ENCODE peak calls at places on chromosomes 12 and 14, in eight cellular contexts. U is left lung, Z is RWPE1, L is lung, D is endothelial cell, A is cardiac fibroblast, R is GM06990, M is tibial nerve. Y is an unnamed sample.
A peak's percentile ranks its signal among the peaks of the same experiment; 100 is the strongest.

GRCh38 chr12:131871677-131872076 is 22.7 kb upstream of the ULK1 start:
- DNase-seq in A (no peak), Z (no peak), U (no peak), M (no peak), L (no peak), R (no peak), D (no peak), Y (no peak)

GRCh38 chr12:123942277-123942653 is 30.4 kb downstream of the CCDC92 start:
- DNase-seq in Z (no peak), D (no peak), U (no peak), M (no peak), A (peak; percentile 93), L (no peak), R (no peak), Y (no peak)

GRCh38 chr12:27552886-27553560 is 29.0 kb downstream of the PPFIBP1 start:
- DNase-seq in M (no peak), A (peak; percentile 52), Z (no peak), D (no peak), R (no peak), L (no peak), U (no peak), Y (no peak)

GRCh38 chr12:107399061-107399460 is 286.5 kb upstream of the PWP1 start:
- DNase-seq in U (no peak), A (peak; percentile 17), L (no peak), D (no peak), M (no peak), R (no peak), Z (no peak), Y (no peak)

GRCh38 chr12:65597527-65597926 is 226.8 kb upstream of the HMGA2 start:
- DNase-seq in D (no peak), M (no peak), R (no peak), U (no peak), L (no peak), A (peak; percentile 20), Z (no peak), Y (no peak)

GRCh38 chr12:124295431-124296058 is 652 bp downstream of the RFLNA start:
- DNase-seq in A (no peak), L (no peak), D (no peak), Z (no peak), R (no peak), M (no peak), U (peak; percentile 67), Y (no peak)

GRCh38 chr14:73833530-73834257 is 17.9 kb upstream of the PTGR2 start:
- DNase-seq in U (no peak), M (no peak), L (no peak), D (no peak), R (no peak), Z (no peak), A (no peak), Y (no peak)

GRCh38 chr14:96852823-96853422 is 55.7 kb downstream of the VRK1 start:
- DNase-seq in R (no peak), L (no peak), D (peak; percentile 8), U (no peak), Z (peak; percentile 22), M (no peak), A (peak; percentile 76), Y (no peak)

GRCh38 chr12:124928095-124928911 is 13.9 kb upstream of the UBC start:
- DNase-seq in Z (peak; percentile 92), D (peak; percentile 65), A (peak; percentile 97), M (peak; percentile 55), L (peak; percentile 88), R (peak; percentile 80), U (peak; percentile 95), Y (no peak)

GRCh38 chr12:1474059-1474537 is 120.3 kb downstream of the FBXL14 start:
- DNase-seq in Z (peak; percentile 75), D (no peak), U (no peak), L (no peak), A (peak; percentile 99), R (no peak), M (no peak), Y (peak; percentile 29)

GRCh38 chr14:23057757-23058653 is 685 bp upstream of the CDH24 start:
- DNase-seq in A (peak; percentile 87), M (peak; percentile 68), L (peak; percentile 88), Z (peak; percentile 84), D (peak; percentile 93), U (peak; percentile 95), R (peak; percentile 78), Y (peak; percentile 93)

GRCh38 chr12:122004633-122005071 is 17.0 kb upstream of the BCL7A start:
- DNase-seq in A (no peak), D (no peak), M (no peak), Z (no peak), L (no peak), R (no peak), U (no peak), Y (no peak)

GRCh38 chr14:97771340-97772045 is 974.3 kb downstream of the VRK1 start:
- DNase-seq in A (no peak), D (no peak), L (no peak), R (no peak), Z (peak; percentile 48), U (no peak), M (no peak), Y (no peak)

GRCh38 chr12:124914392-124915248 is at the start of gene UBC:
- DNase-seq in D (peak; percentile 87), U (peak; percentile 93), L (peak; percentile 92), R (peak; percentile 99), Z (peak; percentile 75), A (peak; percentile 96), M (peak; percentile 87), Y (peak; percentile 91)

GRCh38 chr12:93242154-93242958 is 135.4 kb upstream of the NUDT4 start:
- DNase-seq in R (no peak), U (no peak), A (no peak), L (no peak), Z (no peak), M (no peak), D (no peak), Y (no peak)

GRCh38 chr12:11178250-11178649 is 7.3 kb downstream of the SMIM10L1 start:
- DNase-seq in M (no peak), A (no peak), Z (no peak), L (no peak), D (no peak), R (no peak), U (no peak), Y (no peak)

GRCh38 chr14:55340482-55340881 is 69.3 kb downstream of the FBXO34 start:
- DNase-seq in D (no peak), R (no peak), A (no peak), M (no peak), L (no peak), U (no peak), Z (no peak), Y (no peak)

GRCh38 chr14:76091036-76091435 is 60.7 kb upstream of the GPATCH2L start:
- DNase-seq in U (no peak), M (peak; percentile 21), Z (no peak), A (peak; percentile 21), D (peak; percentile 22), L (no peak), R (no peak), Y (no peak)

GRCh38 chr12:24069532-24070395 is 120.3 kb upstream of the SOX5 start:
- DNase-seq in M (no peak), D (no peak), Z (no peak), L (no peak), U (no peak), A (peak; percentile 10), R (no peak), Y (no peak)

GRCh38 chr12:110426300-110426910 is 22.9 kb upstream of the ANAPC7 start:
- DNase-seq in U (no peak), Z (no peak), L (no peak), M (no peak), R (no peak), D (no peak), A (no peak), Y (no peak)

DNA sequence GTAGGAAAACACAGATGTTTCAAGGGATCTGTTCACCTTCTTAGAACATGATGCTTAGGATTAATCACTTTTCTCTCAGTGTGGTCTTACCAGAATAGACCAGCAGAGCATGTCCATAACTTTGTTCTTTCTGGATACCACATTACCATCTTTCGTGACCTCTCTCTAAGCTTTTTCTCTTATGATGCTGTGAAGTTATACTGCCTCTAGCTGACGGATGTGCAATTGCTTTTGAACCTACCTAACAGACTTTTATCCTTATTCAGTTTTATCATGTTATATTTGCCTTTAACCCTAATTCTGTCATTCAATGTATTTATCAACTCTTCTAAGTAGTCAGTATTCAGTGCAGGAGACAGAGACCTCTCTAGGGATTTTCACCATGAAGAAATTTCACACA is 246.7 kb downstream of the DACT1 start:
- DNase-seq in R (no peak), D (no peak), M (no peak), L (no peak), Z (no peak), U (no peak), A (no peak), Y (no peak)
- TF ChIP-seq CTCF in R (peak; percentile 35), D (peak; percentile 34), M (no peak), L (no peak), Z (peak; percentile 31), U (no peak), A (peak; percentile 13), Y (peak; percentile 56)

DNA sequence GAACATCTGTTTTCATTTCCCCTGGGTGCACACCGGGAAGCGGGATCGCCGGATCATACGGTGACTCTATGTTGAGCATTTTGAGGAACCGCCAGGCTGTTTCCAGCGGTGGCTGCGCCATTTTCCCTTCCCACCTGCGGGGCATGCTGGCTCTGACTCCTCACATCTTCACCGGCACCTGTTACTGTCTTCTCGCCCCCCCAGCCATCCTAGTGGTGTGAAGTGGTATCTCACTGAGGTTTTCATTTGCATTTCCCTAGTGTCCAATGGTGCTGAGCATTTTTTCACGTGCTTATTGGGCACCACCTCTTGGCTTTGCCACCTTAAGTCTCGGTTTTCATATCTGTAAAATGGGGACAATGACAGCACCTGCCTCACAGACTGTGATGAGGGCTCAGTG is 44.1 kb upstream of the EML1 start:
- DNase-seq in Z (no peak), U (no peak), D (no peak), L (no peak), A (no peak), M (no peak), R (no peak), Y (no peak)
- TF ChIP-seq CTCF in Z (no peak), U (no peak), D (peak; percentile 32), L (no peak), A (peak; percentile 14), M (no peak), R (no peak), Y (peak; percentile 63)

DNA sequence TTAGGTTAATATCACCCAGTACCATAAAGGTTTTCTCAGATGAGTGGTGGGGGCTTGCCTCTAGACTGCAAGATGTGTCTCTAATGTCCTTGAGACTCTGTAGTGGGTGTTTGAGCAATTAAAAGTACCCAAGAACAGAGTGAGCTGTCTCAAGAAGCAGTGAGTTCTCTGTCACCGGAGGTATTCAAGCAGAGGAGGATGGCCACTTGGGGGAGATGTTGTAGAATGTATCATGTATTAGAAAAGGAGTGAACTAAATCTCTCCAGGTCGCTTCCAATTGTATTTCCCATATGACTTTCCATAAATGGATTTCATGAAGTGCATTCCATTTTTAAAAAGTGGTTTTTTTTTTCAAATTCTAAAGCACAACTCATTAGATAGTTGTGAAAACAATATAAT is 35.0 kb downstream of the SLC17A8 start:
- DNase-seq in L (no peak), U (no peak), D (no peak), Z (no peak), A (peak; percentile 12), R (no peak), M (no peak), Y (no peak)
- TF ChIP-seq CTCF in L (no peak), U (no peak), D (no peak), Z (no peak), A (peak; percentile 1), R (no peak), M (no peak), Y (no peak)

DNA sequence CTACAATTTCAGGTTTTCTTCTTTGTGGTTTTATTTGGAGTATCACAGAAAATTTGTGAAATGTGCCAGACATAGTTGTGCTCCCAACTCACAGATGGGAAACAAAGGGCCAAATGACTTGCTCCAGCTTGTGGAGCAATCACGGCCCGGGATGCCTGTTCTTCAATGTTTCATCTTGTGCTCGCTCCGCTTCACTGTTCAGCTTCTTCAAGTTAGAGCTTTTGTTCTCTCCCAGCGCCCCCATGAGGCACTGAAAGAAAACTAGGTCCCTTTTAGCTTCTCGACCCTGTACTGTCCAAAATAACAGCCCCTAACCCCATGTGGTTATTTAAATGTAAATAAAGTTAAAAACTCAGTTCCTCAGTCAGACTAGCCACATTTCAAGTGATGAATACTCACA is 187.9 kb upstream of the STXBP6 start:
- DNase-seq in D (peak; percentile 51), L (no peak), A (peak; percentile 1), Z (no peak), U (no peak), M (no peak), R (no peak), Y (no peak)
- TF ChIP-seq CTCF in D (no peak), L (no peak), A (no peak), Z (no peak), U (no peak), M (no peak), R (no peak), Y (peak; percentile 49)